ENCODE peak calls at places on chromosome 19, in five cellular contexts. T, I, M, A and S are unnamed samples.
A peak's percentile ranks its signal among the peaks of the same experiment; 100 is the strongest.

GRCh38 chr19:15154002-15154612 is 46.7 kb downstream of the NOTCH3 start:
- DNase-seq in T (no peak), I (peak; percentile 90), M (no peak), A (no peak), S (no peak)

GRCh38 chr19:52694921-52695320 is 39.9 kb downstream of the ZNF611 start:
- DNase-seq in T (no peak), I (no peak), M (no peak), A (no peak), S (no peak)

GRCh38 chr19:39325778-39326680 is 5.4 kb upstream of the LRFN1 start:
- DNase-seq in T (no peak), I (peak; percentile 63), M (no peak), A (no peak), S (no peak)

GRCh38 chr19:51690359-51691121 is 2.6 kb upstream of the SPACA6 start:
- DNase-seq in T (peak; percentile 50), I (peak; percentile 90), M (no peak), A (peak; percentile 45), S (peak; percentile 44)

GRCh38 chr19:24029941-24030636 is 56.9 kb upstream of the ZNF254 start:
- DNase-seq in T (no peak), I (peak; percentile 57), M (peak; percentile 33), A (no peak), S (no peak)

GRCh38 chr19:49469828-49470614 is 4.0 kb upstream of the FLT3LG start:
- DNase-seq in T (peak; percentile 74), I (no peak), M (no peak), A (no peak), S (no peak)

GRCh38 chr19:18350490-18350889 is 10.1 kb downstream of the PGPEP1 start:
- DNase-seq in T (no peak), I (no peak), M (no peak), A (no peak), S (no peak)

GRCh38 chr19:17542793-17543582 is 12.5 kb upstream of the COLGALT1 start:
- DNase-seq in T (no peak), I (no peak), M (no peak), A (no peak), S (no peak)

GRCh38 chr19:6186435-6186834 is 51.0 kb downstream of the ACSBG2 start:
- DNase-seq in T (no peak), I (no peak), M (no peak), A (no peak), S (no peak)

GRCh38 chr19:55451163-55451521 is 8.0 kb upstream of the SHISA7 start:
- DNase-seq in T (peak; percentile 11), I (peak; percentile 67), M (no peak), A (no peak), S (no peak)

GRCh38 chr19:19587776-19588175 is 30.7 kb downstream of the PBX4 start:
- DNase-seq in T (no peak), I (no peak), M (no peak), A (no peak), S (no peak)

GRCh38 chr19:35559281-35559659 is 4.2 kb downstream of the ATP4A start:
- DNase-seq in T (no peak), I (no peak), M (peak; percentile 62), A (no peak), S (peak; percentile 43)

GRCh38 chr19:34837262-34837661 is 64.2 kb upstream of the ZNF599 start:
- DNase-seq in T (no peak), I (no peak), M (no peak), A (peak; percentile 15), S (peak; percentile 58)

GRCh38 chr19:16896098-16896912 is 7.5 kb downstream of the F2RL3 start:
- DNase-seq in T (no peak), I (peak; percentile 85), M (no peak), A (no peak), S (no peak)

GRCh38 chr19:29074579-29074978 is 138.4 kb downstream of the UQCRFS1 start:
- DNase-seq in T (no peak), I (peak; percentile 3), M (no peak), A (no peak), S (no peak)

GRCh38 chr19:45476349-45476717 is 8.5 kb downstream of the FOSB start:
- DNase-seq in T (peak; percentile 49), I (no peak), M (no peak), A (no peak), S (no peak)

GRCh38 chr19:1817553-1818179 is 5.6 kb upstream of the ATP8B3 start:
- DNase-seq in T (no peak), I (no peak), M (no peak), A (no peak), S (no peak)

GRCh38 chr19:18506101-18506534 is 15.8 kb downstream of the ELL start:
- DNase-seq in T (no peak), I (no peak), M (no peak), A (no peak), S (peak; percentile 26)

GRCh38 chr19:11300811-11301120 is 4.8 kb downstream of the TSPAN16 start:
- DNase-seq in T (no peak), I (no peak), M (no peak), A (no peak), S (no peak)

GRCh38 chr19:11045536-11045935 is 43.7 kb upstream of the LDLR start:
- DNase-seq in T (no peak), I (no peak), M (no peak), A (no peak), S (no peak)

GRCh38 chr19:56838930-56839664 is 1.4 kb downstream of the PEG3 start:
- DNase-seq in T (no peak), I (no peak), M (no peak), A (peak; percentile 96), S (peak; percentile 99)

GRCh38 chr19:47075941-47076340 is 27.5 kb upstream of the TMEM160 start:
- DNase-seq in T (no peak), I (no peak), M (no peak), A (no peak), S (peak; percentile 31)

GRCh38 chr19:46265217-46265828 is 31.5 kb upstream of the HIF3A start:
- DNase-seq in T (peak; percentile 64), I (peak; percentile 94), M (peak; percentile 63), A (peak; percentile 76), S (peak; percentile 73)

GRCh38 chr19:14979136-14979497 is 547 bp downstream of the SLC1A6 start:
- DNase-seq in T (no peak), I (peak; percentile 75), M (no peak), A (no peak), S (no peak)